ENCODE peak calls at places on chromosomes 5 and 9, in four cellular contexts. Z, Y, N and P are unnamed samples.

GRCh38 chr9:134709512-134710270 is 68.1 kb downstream of the COL5A1 start:
- DNase-seq in N (no peak), Z (peak), Y (peak), P (no peak)

GRCh38 chr5:37552770-37553719 is 173.9 kb downstream of the WDR70 start:
- DNase-seq in N (peak), Z (no peak), Y (no peak), P (peak)

GRCh38 chr5:174464504-174465165 is 259.7 kb upstream of the MSX2 start:
- DNase-seq in Y (no peak), Z (no peak), N (no peak), P (no peak)

GRCh38 chr5:9544502-9545300 is 1.2 kb downstream of the SEMA5A start:
- DNase-seq in Z (peak), N (peak), Y (peak), P (no peak)

GRCh38 chr5:23717486-23717885 is 210.1 kb downstream of the PRDM9 start:
- DNase-seq in N (no peak), Y (no peak), Z (no peak), P (no peak)

GRCh38 chr5:6504677-6505414 is 56.2 kb downstream of the UBE2QL1 start:
- DNase-seq in N (peak), Z (no peak), Y (no peak), P (peak)

GRCh38 chr5:76372320-76373054 is 30.6 kb upstream of the IQGAP2 start:
- DNase-seq in Y (no peak), N (peak), Z (no peak), P (peak)

GRCh38 chr5:54756796-54757402 is 228.5 kb downstream of the ESM1 start:
- DNase-seq in N (no peak), Z (no peak), Y (no peak), P (peak)

GRCh38 chr9:121645003-121645402 is 6.4 kb upstream of the DAB2IP start:
- DNase-seq in Z (no peak), N (no peak), Y (peak), P (no peak)

GRCh38 chr9:128051932-128052734 is 15.0 kb downstream of the NAIF1 start:
- DNase-seq in Y (no peak), N (no peak), Z (no peak), P (no peak)

GRCh38 chr5:74622944-74623343 is 17.6 kb downstream of the ENC1 start:
- DNase-seq in N (no peak), Y (no peak), Z (no peak), P (no peak)

GRCh38 chr5:20276061-20276958 is 288.3 kb upstream of the CDH18 start:
- DNase-seq in Y (no peak), N (peak), Z (no peak), P (peak)

GRCh38 chr5:64497390-64497789 is 8.4 kb upstream of the RGS7BP start:
- DNase-seq in N (no peak), Y (no peak), Z (no peak), P (no peak)

GRCh38 chr5:167574381-167574780 is 717.1 kb upstream of the WWC1 start:
- DNase-seq in Y (no peak), Z (no peak), N (no peak), P (no peak)

GRCh38 chr5:68389618-68390017 is 174.1 kb downstream of the PIK3R1 start:
- DNase-seq in Z (no peak), N (no peak), Y (no peak), P (no peak)

GRCh38 chr5:36870399-36871040 is 6.0 kb upstream of the NIPBL start:
- DNase-seq in Z (no peak), Y (no peak), N (peak), P (no peak)

GRCh38 chr9:7097785-7098420 is 340.1 kb downstream of the KDM4C start:
- DNase-seq in Y (no peak), Z (no peak), N (no peak), P (no peak)

GRCh38 chr5:1003296-1003937 is 5.2 kb upstream of the NKD2 start:
- DNase-seq in Z (peak), Y (peak), N (no peak), P (no peak)

GRCh38 chr9:22147818-22148573 is 138.9 kb upstream of the CDKN2B start:
- DNase-seq in Y (no peak), N (peak), Z (no peak), P (peak)

GRCh38 chr5:114319236-114319635 is 42.6 kb upstream of the KCNN2 start:
- DNase-seq in Y (no peak), Z (no peak), N (no peak), P (no peak)

GRCh38 chr9:112331676-112331955 is 1.8 kb downstream of the PTBP3 start:
- DNase-seq in Z (no peak), N (no peak), Y (no peak), P (no peak)

GRCh38 chr9:17628617-17629016 is 49.8 kb downstream of the SH3GL2 start:
- DNase-seq in N (no peak), Y (no peak), Z (no peak), P (no peak)

GRCh38 chr9:94743035-94743954 is 16.8 kb downstream of the AOPEP start:
- DNase-seq in N (peak), Y (no peak), Z (no peak), P (no peak)

GRCh38 chr5:126849101-126849678 is 72.3 kb downstream of the LMNB1 start:
- DNase-seq in N (no peak), Z (peak), Y (peak), P (no peak)

GRCh38 chr5:126847318-126848221 is 70.6 kb downstream of the LMNB1 start:
- DNase-seq in N (no peak), Y (no peak), Z (peak), P (no peak)

GRCh38 chr5:126848253-126848652 is 71.3 kb downstream of the LMNB1 start:
- DNase-seq in N (no peak), Y (no peak), Z (no peak), P (no peak)

GRCh38 chr5:126846756-126847155 is 69.8 kb downstream of the LMNB1 start:
- DNase-seq in Z (no peak), N (no peak), Y (no peak), P (no peak)

DNA sequence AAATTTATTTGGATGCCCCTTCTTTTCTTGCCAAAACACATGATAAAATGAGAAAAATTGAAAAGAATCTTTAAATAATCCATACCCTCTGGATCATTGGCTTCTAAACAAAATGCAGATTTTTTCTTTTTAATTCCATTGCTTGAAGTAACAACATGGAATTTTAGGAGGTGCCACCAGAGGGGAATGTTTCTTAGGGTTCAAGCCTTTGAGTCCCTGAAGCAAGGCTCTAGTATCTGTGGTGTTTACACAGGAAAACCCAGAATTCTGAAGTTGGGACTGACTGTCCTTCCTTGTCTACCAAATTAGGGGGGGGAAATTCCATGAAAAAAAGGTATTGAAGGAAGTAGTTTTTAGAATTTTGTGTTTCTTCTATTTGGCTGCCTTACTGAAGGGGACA is 69.4 kb downstream of the LMNB1 start:
- DNase-seq in N (no peak), Z (no peak), Y (no peak), P (no peak)
- H3K4me3 ChIP-seq in N (no peak), Z (no peak), Y (no peak), P (no peak)

GRCh38 chr9:34276772-34277171 is 52.3 kb downstream of the KIF24 start:
- DNase-seq in Z (no peak), Y (no peak), N (no peak), P (no peak)

GRCh38 chr9:34279431-34279830 is 49.6 kb downstream of the KIF24 start:
- DNase-seq in Y (no peak), N (no peak), Z (no peak), P (no peak)

GRCh38 chr9:34272146-34272545 is 56.9 kb downstream of the KIF24 start:
- DNase-seq in N (no peak), Y (no peak), Z (no peak), P (no peak)

GRCh38 chr9:34271618-34272017 is 57.5 kb downstream of the KIF24 start:
- DNase-seq in Z (no peak), Y (no peak), N (no peak), P (no peak)

DNA sequence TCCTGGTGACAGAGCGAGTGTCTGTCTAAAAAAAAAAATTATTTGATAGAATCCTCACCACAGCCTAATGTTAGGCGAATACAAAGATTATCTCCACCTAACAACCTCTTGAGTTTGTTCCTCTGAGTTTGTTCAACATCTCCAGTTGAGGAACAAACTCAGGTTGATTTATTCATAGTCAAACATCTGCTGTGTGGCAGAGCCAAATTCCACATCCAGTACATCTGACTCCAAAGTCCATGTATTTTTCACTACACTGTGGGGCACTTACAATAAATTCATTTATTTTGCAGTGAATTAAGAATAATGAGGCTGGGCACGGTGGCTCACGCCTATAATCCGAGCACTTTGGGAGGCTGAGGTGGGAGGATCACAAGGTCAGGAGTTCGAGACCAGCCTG is 53.3 kb downstream of the KIF24 start:
- DNase-seq in N (no peak), Y (no peak), Z (no peak), P (no peak)
- H3K4me3 ChIP-seq in N (no peak), Y (no peak), Z (no peak), P (no peak)

GRCh38 chr9:88992556-88992955 is 1.3 kb downstream of the S1PR3 start:
- DNase-seq in Y (no peak), N (no peak), Z (peak), P (no peak)
- H3K4me3 ChIP-seq in Y (peak), N (peak), Z (peak), P (peak)

GRCh38 chr9:98046161-98046543 is 10.4 kb upstream of the NANS start:
- DNase-seq in Y (no peak), Z (no peak), N (no peak), P (no peak)
- H3K4me3 ChIP-seq in Y (no peak), Z (no peak), N (no peak), P (no peak)